ENCODE peak calls at places on chromosomes 2 and 18, in six cellular contexts. C is astrocyte of the spinal cord; L is effector memory CD8-positive, alpha-beta T cell; T is tibial artery; R is NAMALWA; J is stimulated activated naive CD8-positive, alpha-beta T cell treated with anti-CD3 and anti-CD28 coated beads, Interleukin-15, amount 100 ng/mL, for 72 hours. O is an unnamed sample.
A peak's percentile ranks its signal among the peaks of the same experiment; 100 is the strongest.

GRCh38 chr2:66574701-66575624 is 140.0 kb downstream of the MEIS1 start:
- DNase-seq in C (peak; percentile 89), T (peak; percentile 73), J (no peak), R (peak; percentile 25), L (no peak), O (peak; percentile 94)

GRCh38 chr2:65320042-65320711 is 92.5 kb downstream of the ACTR2 start:
- DNase-seq in T (no peak), L (no peak), J (no peak), R (peak; percentile 25), C (peak; percentile 92), O (peak; percentile 96)

GRCh38 chr2:46827274-46827930 is 88.2 kb downstream of the MCFD2 start:
- DNase-seq in T (no peak), L (no peak), J (no peak), C (peak; percentile 65), R (peak; percentile 8), O (peak; percentile 61)

GRCh38 chr2:26809211-26809610 is 23.4 kb downstream of the CENPA start:
- DNase-seq in L (no peak), R (no peak), T (no peak), C (no peak), J (no peak), O (no peak)

GRCh38 chr2:75709297-75709696 is 1.4 kb downstream of the GCFC2 start:
- DNase-seq in C (no peak), T (no peak), J (no peak), L (no peak), R (peak; percentile 33), O (peak; percentile 2)

GRCh38 chr2:171807831-171808393 is 86.1 kb downstream of the SLC25A12 start:
- DNase-seq in R (no peak), L (no peak), C (no peak), J (no peak), T (no peak), O (no peak)

GRCh38 chr18:30485078-30485477 is 557.5 kb downstream of the DSC3 start:
- DNase-seq in L (no peak), C (no peak), J (no peak), T (no peak), R (no peak), O (no peak)

GRCh38 chr18:54222922-54223567 is 1.4 kb downstream of the MBD2 start:
- DNase-seq in R (peak; percentile 89), C (no peak), L (peak; percentile 64), J (peak; percentile 37), T (no peak), O (no peak)

GRCh38 chr2:65565681-65566080 is 133.3 kb upstream of the SPRED2 start:
- DNase-seq in C (no peak), T (no peak), J (no peak), L (no peak), R (no peak), O (no peak)

GRCh38 chr18:40851014-40851429 is 1104.0 kb upstream of the PIK3C3 start:
- DNase-seq in J (no peak), R (no peak), C (peak; percentile 73), T (no peak), L (no peak), O (no peak)

GRCh38 chr18:22695674-22696073 is 237.5 kb upstream of the RBBP8 start:
- DNase-seq in L (no peak), T (no peak), J (no peak), C (no peak), R (no peak), O (no peak)

GRCh38 chr18:13446581-13447470 is 228.3 kb downstream of the LDLRAD4 start:
- DNase-seq in C (peak; percentile 34), R (no peak), T (peak; percentile 63), J (no peak), L (no peak), O (no peak)

GRCh38 chr18:79425573-79425895 is 29.8 kb downstream of the NFATC1 start:
- DNase-seq in J (no peak), T (no peak), R (no peak), C (no peak), L (no peak), O (no peak)

GRCh38 chr2:223537100-223537499 is 65.1 kb downstream of the SCG2 start:
- DNase-seq in R (no peak), L (no peak), C (no peak), T (no peak), J (no peak), O (no peak)

GRCh38 chr2:188114014-188114413 is 177.7 kb upstream of the GULP1 start:
- DNase-seq in T (no peak), L (no peak), J (no peak), C (peak; percentile 12), R (no peak), O (peak; percentile 55)

GRCh38 chr18:23356915-23357421 is 96.1 kb upstream of the RIOK3 start:
- DNase-seq in L (no peak), R (no peak), C (peak; percentile 79), T (no peak), J (no peak), O (peak; percentile 20)

GRCh38 chr18:9094307-9095226 is 7.9 kb upstream of the NDUFV2 start:
- DNase-seq in R (no peak), C (peak; percentile 94), J (peak; percentile 39), L (no peak), T (no peak), O (peak; percentile 96)

GRCh38 chr2:156649596-156649995 is 213.4 kb downstream of the GPD2 start:
- DNase-seq in J (no peak), C (peak; percentile 18), L (no peak), T (no peak), R (no peak), O (no peak)

GRCh38 chr2:10354399-10354798 is 51.7 kb downstream of the HPCAL1 start:
- DNase-seq in R (no peak), T (no peak), J (no peak), C (no peak), L (no peak), O (no peak)

GRCh38 chr18:32549248-32549842 is 78.7 kb upstream of the GAREM1 start:
- DNase-seq in C (peak; percentile 44), R (peak; percentile 78), J (peak; percentile 23), L (peak; percentile 9), T (no peak), O (peak; percentile 56)

GRCh38 chr2:232658217-232658785 is 24.9 kb downstream of the EFHD1 start:
- DNase-seq in T (no peak), L (no peak), J (no peak), C (no peak), R (no peak), O (peak; percentile 20)

GRCh38 chr2:69177785-69178636 is 165.0 kb downstream of the ANTXR1 start:
- DNase-seq in C (peak; percentile 80), T (peak; percentile 99), R (peak; percentile 3), J (no peak), L (no peak), O (peak; percentile 100)

GRCh38 chr2:43417296-43417695 is 178.5 kb downstream of the THADA start:
- DNase-seq in C (no peak), J (no peak), T (no peak), R (no peak), L (no peak), O (no peak)

GRCh38 chr2:1632006-1632348 is 112.3 kb downstream of the PXDN start:
- DNase-seq in T (no peak), J (no peak), C (peak; percentile 69), L (no peak), R (no peak), O (peak; percentile 42)

GRCh38 chr2:156826342-156826933 is 390.3 kb downstream of the GPD2 start:
- DNase-seq in R (no peak), J (no peak), C (peak; percentile 82), T (no peak), L (no peak), O (peak; percentile 41)